ENCODE peak calls at places on chromosomes 1 and 21, in six cellular contexts. One of them, this sample, is unnamed.

GRCh38 chr1:170284016-170284415 is 138.3 kb downstream of the NTMT2 start:
- DNase-seq in fibroblast of mammary gland: no peak
- DNase-seq in cardiac fibroblast: no peak
- DNase-seq in mesothelial cell of epicardium: no peak
- DNase-seq in activated CD8-positive, alpha-beta T cell treated with anti-CD3 and anti-CD28 coated beads for 36 hours: no peak
- DNase-seq in RWPE1: no peak
- DNase-seq in this sample: no peak

GRCh38 chr1:34970829-34971228 is 14.3 kb downstream of the TMEM35B start:
- DNase-seq in mesothelial cell of epicardium: no peak
- DNase-seq in activated CD8-positive, alpha-beta T cell treated with anti-CD3 and anti-CD28 coated beads for 36 hours: no peak
- DNase-seq in cardiac fibroblast: no peak
- DNase-seq in RWPE1: no peak
- DNase-seq in fibroblast of mammary gland: no peak
- DNase-seq in this sample: no peak

GRCh38 chr1:205272541-205272940 is 44.8 kb downstream of the TMCC2 start:
- DNase-seq in mesothelial cell of epicardium: no peak
- DNase-seq in fibroblast of mammary gland: no peak
- DNase-seq in RWPE1: no peak
- DNase-seq in activated CD8-positive, alpha-beta T cell treated with anti-CD3 and anti-CD28 coated beads for 36 hours: no peak
- DNase-seq in cardiac fibroblast: no peak
- DNase-seq in this sample: no peak

GRCh38 chr1:245046310-245046709 is 108.5 kb upstream of the KIF26B start:
- DNase-seq in fibroblast of mammary gland: no peak
- DNase-seq in cardiac fibroblast: no peak
- DNase-seq in RWPE1: no peak
- DNase-seq in mesothelial cell of epicardium: no peak
- DNase-seq in activated CD8-positive, alpha-beta T cell treated with anti-CD3 and anti-CD28 coated beads for 36 hours: no peak
- DNase-seq in this sample: no peak

GRCh38 chr1:40411294-40411693 is 37.8 kb downstream of the SMAP2 start:
- DNase-seq in activated CD8-positive, alpha-beta T cell treated with anti-CD3 and anti-CD28 coated beads for 36 hours: no peak
- DNase-seq in cardiac fibroblast: no peak
- DNase-seq in RWPE1: peak; percentile 63
- DNase-seq in fibroblast of mammary gland: no peak
- DNase-seq in mesothelial cell of epicardium: no peak
- DNase-seq in this sample: no peak

GRCh38 chr1:53076165-53076564 is 14.2 kb downstream of the PODN start:
- DNase-seq in fibroblast of mammary gland: no peak
- DNase-seq in cardiac fibroblast: no peak
- DNase-seq in activated CD8-positive, alpha-beta T cell treated with anti-CD3 and anti-CD28 coated beads for 36 hours: no peak
- DNase-seq in RWPE1: no peak
- DNase-seq in mesothelial cell of epicardium: no peak
- DNase-seq in this sample: no peak

GRCh38 chr1:84225636-84226035 is 75.9 kb upstream of the SAMD13 start:
- DNase-seq in activated CD8-positive, alpha-beta T cell treated with anti-CD3 and anti-CD28 coated beads for 36 hours: no peak
- DNase-seq in mesothelial cell of epicardium: no peak
- DNase-seq in cardiac fibroblast: peak; percentile 32
- DNase-seq in RWPE1: no peak
- DNase-seq in fibroblast of mammary gland: no peak
- DNase-seq in this sample: no peak

GRCh38 chr1:147072371-147073061 is 99.8 kb downstream of the PRKAB2 start:
- DNase-seq in activated CD8-positive, alpha-beta T cell treated with anti-CD3 and anti-CD28 coated beads for 36 hours: peak; percentile 55
- DNase-seq in RWPE1: no peak
- DNase-seq in mesothelial cell of epicardium: no peak
- DNase-seq in fibroblast of mammary gland: no peak
- DNase-seq in cardiac fibroblast: no peak
- DNase-seq in this sample: no peak

GRCh38 chr1:11151134-11151533 is 38.0 kb upstream of the ANGPTL7 start:
- DNase-seq in mesothelial cell of epicardium: no peak
- DNase-seq in fibroblast of mammary gland: no peak
- DNase-seq in cardiac fibroblast: no peak
- DNase-seq in activated CD8-positive, alpha-beta T cell treated with anti-CD3 and anti-CD28 coated beads for 36 hours: no peak
- DNase-seq in RWPE1: no peak
- DNase-seq in this sample: no peak

GRCh38 chr1:31483012-31483946 is 70.3 kb downstream of the SERINC2 start:
- DNase-seq in mesothelial cell of epicardium: no peak
- DNase-seq in RWPE1: peak; percentile 91
- DNase-seq in activated CD8-positive, alpha-beta T cell treated with anti-CD3 and anti-CD28 coated beads for 36 hours: no peak
- DNase-seq in fibroblast of mammary gland: peak; percentile 100
- DNase-seq in cardiac fibroblast: peak; percentile 93
- DNase-seq in this sample: no peak

GRCh38 chr1:36446261-36446660 is 4.0 kb downstream of the OSCP1 start:
- DNase-seq in mesothelial cell of epicardium: no peak
- DNase-seq in cardiac fibroblast: no peak
- DNase-seq in activated CD8-positive, alpha-beta T cell treated with anti-CD3 and anti-CD28 coated beads for 36 hours: peak; percentile 45
- DNase-seq in fibroblast of mammary gland: no peak
- DNase-seq in RWPE1: no peak
- DNase-seq in this sample: no peak

GRCh38 chr1:155133799-155134281 is 1.8 kb upstream of the SLC50A1 start:
- DNase-seq in mesothelial cell of epicardium: no peak
- DNase-seq in fibroblast of mammary gland: no peak
- DNase-seq in activated CD8-positive, alpha-beta T cell treated with anti-CD3 and anti-CD28 coated beads for 36 hours: no peak
- DNase-seq in cardiac fibroblast: no peak
- DNase-seq in RWPE1: no peak
- DNase-seq in this sample: no peak

GRCh38 chr1:227785812-227786608 is 29.5 kb upstream of the PRSS38 start:
- DNase-seq in mesothelial cell of epicardium: peak; percentile 33
- DNase-seq in fibroblast of mammary gland: no peak
- DNase-seq in RWPE1: no peak
- DNase-seq in activated CD8-positive, alpha-beta T cell treated with anti-CD3 and anti-CD28 coated beads for 36 hours: no peak
- DNase-seq in cardiac fibroblast: no peak
- DNase-seq in this sample: no peak

GRCh38 chr1:33872681-33873080 is 8.8 kb downstream of the HMGB4 start:
- DNase-seq in RWPE1: no peak
- DNase-seq in cardiac fibroblast: no peak
- DNase-seq in mesothelial cell of epicardium: no peak
- DNase-seq in activated CD8-positive, alpha-beta T cell treated with anti-CD3 and anti-CD28 coated beads for 36 hours: no peak
- DNase-seq in fibroblast of mammary gland: peak; percentile 48
- DNase-seq in this sample: no peak

GRCh38 chr1:156640842-156641706 is 843 bp upstream of the BCAN start:
- DNase-seq in fibroblast of mammary gland: no peak
- DNase-seq in mesothelial cell of epicardium: no peak
- DNase-seq in RWPE1: no peak
- DNase-seq in cardiac fibroblast: no peak
- DNase-seq in activated CD8-positive, alpha-beta T cell treated with anti-CD3 and anti-CD28 coated beads for 36 hours: no peak
- DNase-seq in this sample: no peak

GRCh38 chr1:161299347-161299746 is 10.4 kb downstream of the MPZ start:
- DNase-seq in RWPE1: no peak
- DNase-seq in cardiac fibroblast: no peak
- DNase-seq in fibroblast of mammary gland: no peak
- DNase-seq in activated CD8-positive, alpha-beta T cell treated with anti-CD3 and anti-CD28 coated beads for 36 hours: no peak
- DNase-seq in mesothelial cell of epicardium: no peak
- DNase-seq in this sample: no peak

GRCh38 chr1:166017395-166017794 is 149.4 kb downstream of the FAM78B start:
- DNase-seq in cardiac fibroblast: no peak
- DNase-seq in activated CD8-positive, alpha-beta T cell treated with anti-CD3 and anti-CD28 coated beads for 36 hours: peak; percentile 10
- DNase-seq in RWPE1: no peak
- DNase-seq in fibroblast of mammary gland: no peak
- DNase-seq in mesothelial cell of epicardium: no peak
- DNase-seq in this sample: no peak
- TF ChIP-seq CTCF in cardiac fibroblast: no peak
- TF ChIP-seq CTCF in activated CD8-positive, alpha-beta T cell treated with anti-CD3 and anti-CD28 coated beads for 36 hours: no peak
- TF ChIP-seq CTCF in RWPE1: no peak
- TF ChIP-seq CTCF in fibroblast of mammary gland: no peak
- TF ChIP-seq CTCF in mesothelial cell of epicardium: no peak
- TF ChIP-seq CTCF in this sample: peak; percentile 36

GRCh38 chr1:17982197-17982596 is 125.4 kb upstream of the IGSF21 start:
- DNase-seq in mesothelial cell of epicardium: no peak
- DNase-seq in cardiac fibroblast: no peak
- DNase-seq in activated CD8-positive, alpha-beta T cell treated with anti-CD3 and anti-CD28 coated beads for 36 hours: no peak
- DNase-seq in RWPE1: no peak
- DNase-seq in fibroblast of mammary gland: no peak
- DNase-seq in this sample: no peak

GRCh38 chr1:17979815-17980214 is 127.8 kb upstream of the IGSF21 start:
- DNase-seq in mesothelial cell of epicardium: no peak
- DNase-seq in RWPE1: no peak
- DNase-seq in cardiac fibroblast: no peak
- DNase-seq in activated CD8-positive, alpha-beta T cell treated with anti-CD3 and anti-CD28 coated beads for 36 hours: no peak
- DNase-seq in fibroblast of mammary gland: no peak
- DNase-seq in this sample: no peak

GRCh38 chr1:17990401-17990800 is 117.2 kb upstream of the IGSF21 start:
- DNase-seq in fibroblast of mammary gland: no peak
- DNase-seq in mesothelial cell of epicardium: no peak
- DNase-seq in RWPE1: no peak
- DNase-seq in activated CD8-positive, alpha-beta T cell treated with anti-CD3 and anti-CD28 coated beads for 36 hours: no peak
- DNase-seq in cardiac fibroblast: no peak
- DNase-seq in this sample: no peak

DNA sequence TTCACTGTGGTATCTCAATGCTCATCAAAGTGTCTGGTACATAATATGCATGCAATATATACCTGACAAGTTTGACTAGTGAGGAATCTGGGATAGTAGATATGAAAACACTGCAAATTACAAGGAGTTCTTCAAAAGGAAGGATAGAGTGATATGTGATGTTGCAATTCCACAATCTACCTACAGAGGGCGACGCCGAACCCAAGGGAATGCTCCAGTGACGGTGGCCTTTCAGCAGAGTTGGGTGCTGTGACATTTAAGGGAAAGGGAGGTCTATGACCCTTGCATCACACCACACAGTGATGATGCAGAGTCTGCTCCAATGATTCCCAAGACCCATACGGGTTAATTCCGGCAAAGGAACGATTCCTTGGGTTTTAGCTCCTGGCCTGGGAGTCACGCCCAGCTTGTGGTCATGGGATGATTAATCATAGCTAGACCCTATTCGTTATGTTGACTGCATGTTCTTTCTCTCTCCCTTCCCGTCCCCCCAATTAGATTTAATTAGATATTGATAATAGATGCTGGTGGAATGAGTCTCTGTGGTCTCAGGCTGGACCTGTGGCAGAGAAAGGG is 123.0 kb upstream of the IGSF21 start:
- DNase-seq in activated CD8-positive, alpha-beta T cell treated with anti-CD3 and anti-CD28 coated beads for 36 hours: peak; percentile 54
- DNase-seq in RWPE1: peak; percentile 11
- DNase-seq in mesothelial cell of epicardium: no peak
- DNase-seq in fibroblast of mammary gland: peak; percentile 33
- DNase-seq in cardiac fibroblast: no peak
- DNase-seq in this sample: no peak
- TF ChIP-seq CTCF in activated CD8-positive, alpha-beta T cell treated with anti-CD3 and anti-CD28 coated beads for 36 hours: peak; percentile 80
- TF ChIP-seq CTCF in RWPE1: peak; percentile 32
- TF ChIP-seq CTCF in mesothelial cell of epicardium: peak; percentile 70
- TF ChIP-seq CTCF in fibroblast of mammary gland: peak; percentile 61
- TF ChIP-seq CTCF in cardiac fibroblast: peak; percentile 40
- TF ChIP-seq CTCF in this sample: peak; percentile 81

DNA sequence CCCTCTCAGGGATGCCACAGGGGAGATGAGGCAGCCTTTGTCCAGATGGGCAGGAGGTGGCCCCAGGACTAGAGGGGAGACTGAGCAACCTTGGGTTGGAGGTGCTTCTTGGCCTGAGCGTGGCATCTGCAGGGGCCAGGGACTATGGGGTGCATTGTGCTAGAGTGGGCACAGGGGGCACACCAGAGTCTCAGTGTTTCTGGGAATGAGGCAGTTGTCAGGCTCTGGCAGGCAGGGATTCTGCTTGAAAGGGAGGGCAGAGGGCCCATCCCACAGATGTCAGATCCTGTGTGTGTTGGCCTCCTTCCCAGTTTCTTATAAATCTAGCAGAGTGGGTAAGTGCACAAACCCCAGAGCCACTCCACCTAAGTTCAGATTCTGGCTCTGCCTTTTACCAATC is 13.7 kb downstream of the LGR6 start:
- DNase-seq in fibroblast of mammary gland: peak; percentile 63
- DNase-seq in RWPE1: no peak
- DNase-seq in cardiac fibroblast: peak; percentile 86
- DNase-seq in activated CD8-positive, alpha-beta T cell treated with anti-CD3 and anti-CD28 coated beads for 36 hours: no peak
- DNase-seq in mesothelial cell of epicardium: no peak
- DNase-seq in this sample: no peak
- TF ChIP-seq CTCF in fibroblast of mammary gland: no peak
- TF ChIP-seq CTCF in RWPE1: peak; percentile 14
- TF ChIP-seq CTCF in cardiac fibroblast: no peak
- TF ChIP-seq CTCF in activated CD8-positive, alpha-beta T cell treated with anti-CD3 and anti-CD28 coated beads for 36 hours: no peak
- TF ChIP-seq CTCF in mesothelial cell of epicardium: no peak
- TF ChIP-seq CTCF in this sample: peak; percentile 30

GRCh38 chr1:153776971-153777370 is 1.8 kb downstream of the SLC27A3 start:
- DNase-seq in activated CD8-positive, alpha-beta T cell treated with anti-CD3 and anti-CD28 coated beads for 36 hours: no peak
- DNase-seq in RWPE1: no peak
- DNase-seq in cardiac fibroblast: no peak
- DNase-seq in fibroblast of mammary gland: no peak
- DNase-seq in mesothelial cell of epicardium: no peak
- DNase-seq in this sample: no peak
- TF ChIP-seq CTCF in activated CD8-positive, alpha-beta T cell treated with anti-CD3 and anti-CD28 coated beads for 36 hours: no peak
- TF ChIP-seq CTCF in RWPE1: no peak
- TF ChIP-seq CTCF in cardiac fibroblast: no peak
- TF ChIP-seq CTCF in fibroblast of mammary gland: no peak
- TF ChIP-seq CTCF in mesothelial cell of epicardium: no peak
- TF ChIP-seq CTCF in this sample: no peak

DNA sequence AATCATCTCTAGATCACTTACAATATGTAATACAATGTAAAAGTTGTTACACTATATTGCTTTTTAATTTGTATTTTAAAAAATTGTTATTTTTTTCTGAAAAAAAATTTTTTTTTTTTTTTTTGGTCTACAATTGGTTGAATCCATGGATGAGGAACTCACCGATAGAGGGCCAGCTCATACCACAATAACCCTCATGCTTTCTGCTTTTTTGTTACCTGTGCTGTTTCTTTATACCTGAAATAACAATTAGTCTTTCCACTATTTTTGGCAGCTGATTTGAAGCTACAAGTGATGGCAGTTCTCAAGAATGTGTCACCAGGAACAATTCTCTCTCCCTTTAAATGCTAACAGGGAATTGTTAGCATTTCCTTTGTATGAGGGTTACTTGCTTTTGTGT is 12.0 kb downstream of the SMG7 start:
- DNase-seq in RWPE1: no peak
- DNase-seq in cardiac fibroblast: no peak
- DNase-seq in activated CD8-positive, alpha-beta T cell treated with anti-CD3 and anti-CD28 coated beads for 36 hours: no peak
- DNase-seq in mesothelial cell of epicardium: no peak
- DNase-seq in fibroblast of mammary gland: no peak
- DNase-seq in this sample: no peak
- TF ChIP-seq CTCF in RWPE1: peak; percentile 12
- TF ChIP-seq CTCF in cardiac fibroblast: no peak
- TF ChIP-seq CTCF in activated CD8-positive, alpha-beta T cell treated with anti-CD3 and anti-CD28 coated beads for 36 hours: no peak
- TF ChIP-seq CTCF in mesothelial cell of epicardium: peak; percentile 43
- TF ChIP-seq CTCF in fibroblast of mammary gland: no peak
- TF ChIP-seq CTCF in this sample: peak; percentile 65

GRCh38 chr21:15631342-15631741 is 98.4 kb upstream of the USP25 start:
- DNase-seq in RWPE1: peak; percentile 28
- DNase-seq in mesothelial cell of epicardium: no peak
- DNase-seq in fibroblast of mammary gland: peak; percentile 72
- DNase-seq in cardiac fibroblast: peak; percentile 67
- DNase-seq in activated CD8-positive, alpha-beta T cell treated with anti-CD3 and anti-CD28 coated beads for 36 hours: no peak
- DNase-seq in this sample: no peak
- TF ChIP-seq CTCF in RWPE1: no peak
- TF ChIP-seq CTCF in mesothelial cell of epicardium: no peak
- TF ChIP-seq CTCF in fibroblast of mammary gland: no peak
- TF ChIP-seq CTCF in cardiac fibroblast: no peak
- TF ChIP-seq CTCF in activated CD8-positive, alpha-beta T cell treated with anti-CD3 and anti-CD28 coated beads for 36 hours: no peak
- TF ChIP-seq CTCF in this sample: no peak

GRCh38 chr21:22164912-22165311 is 1166.7 kb downstream of the NCAM2 start:
- DNase-seq in RWPE1: no peak
- DNase-seq in mesothelial cell of epicardium: no peak
- DNase-seq in cardiac fibroblast: no peak
- DNase-seq in activated CD8-positive, alpha-beta T cell treated with anti-CD3 and anti-CD28 coated beads for 36 hours: no peak
- DNase-seq in fibroblast of mammary gland: no peak
- DNase-seq in this sample: no peak
- TF ChIP-seq CTCF in RWPE1: no peak
- TF ChIP-seq CTCF in mesothelial cell of epicardium: no peak
- TF ChIP-seq CTCF in cardiac fibroblast: no peak
- TF ChIP-seq CTCF in activated CD8-positive, alpha-beta T cell treated with anti-CD3 and anti-CD28 coated beads for 36 hours: no peak
- TF ChIP-seq CTCF in fibroblast of mammary gland: no peak
- TF ChIP-seq CTCF in this sample: no peak